ENCODE peak calls at places on chromosomes 16 and 17, in seven cellular contexts. F is transverse colon, W is K562, Y is A549, M is stomach, R is suprapubic skin, N is H1. T is an unnamed sample.

GRCh38 chr16:87839542-87840461 is 29.5 kb downstream of the SLC7A5 start:
- DNase-seq in F (no peak), W (no peak), Y (no peak), M (no peak), R (no peak), N (no peak), T (no peak)

GRCh38 chr17:2724783-2725164 is 13.2 kb upstream of the CLUH start:
- DNase-seq in F (peak), W (peak), Y (peak), M (peak), R (no peak), N (peak), T (no peak)

GRCh38 chr17:28662527-28662829 is 473 bp downstream of the SUPT6H start:
- DNase-seq in F (no peak), W (no peak), Y (no peak), M (no peak), R (no peak), N (no peak), T (no peak)

GRCh38 chr17:31490019-31490383 is 98.5 kb downstream of the RAB11FIP4 start:
- DNase-seq in F (no peak), W (no peak), Y (no peak), M (no peak), R (no peak), N (no peak), T (no peak)

GRCh38 chr16:30184430-30185140 is 1.2 kb downstream of the CORO1A start:
- DNase-seq in F (peak), W (peak), Y (no peak), M (peak), R (peak), N (peak), T (no peak)

GRCh38 chr16:28925386-28926228 is 569 bp upstream of the RABEP2 start:
- DNase-seq in F (peak), W (peak), Y (peak), M (peak), R (peak), N (no peak), T (peak)

GRCh38 chr17:29715680-29716079 is 93.0 kb upstream of the CORO6 start:
- DNase-seq in F (no peak), W (no peak), Y (no peak), M (no peak), R (no peak), N (no peak), T (no peak)

GRCh38 chr17:77128895-77129567 is 11.7 kb upstream of the SEC14L1 start:
- DNase-seq in F (no peak), W (no peak), Y (no peak), M (no peak), R (no peak), N (no peak), T (no peak)

GRCh38 chr17:27241346-27241946 is 52.5 kb upstream of the WSB1 start:
- DNase-seq in F (peak), W (no peak), Y (peak), M (no peak), R (no peak), N (no peak), T (no peak)

GRCh38 chr16:54178491-54178976 is 108.1 kb downstream of the IRX3 start:
- DNase-seq in F (no peak), W (no peak), Y (no peak), M (no peak), R (no peak), N (no peak), T (no peak)

GRCh38 chr16:4938683-4939030 is 1.7 kb upstream of the PPL start:
- DNase-seq in F (no peak), W (no peak), Y (no peak), M (no peak), R (no peak), N (no peak), T (no peak)

GRCh38 chr17:44916781-44917241 is 1.5 kb upstream of the GFAP start:
- DNase-seq in F (peak), W (no peak), Y (no peak), M (no peak), R (no peak), N (no peak), T (no peak)

GRCh38 chr17:3026856-3027751 is 36.3 kb downstream of the OR1D5 start:
- DNase-seq in F (no peak), W (no peak), Y (no peak), M (no peak), R (peak), N (no peak), T (no peak)

GRCh38 chr16:2214721-2214970 is at the start of gene PGP:
- DNase-seq in F (no peak), W (no peak), Y (no peak), M (no peak), R (no peak), N (no peak), T (no peak)

GRCh38 chr17:46949291-46950174 is 26.6 kb downstream of the GOSR2 start:
- DNase-seq in F (no peak), W (no peak), Y (no peak), M (no peak), R (no peak), N (no peak), T (no peak)

GRCh38 chr16:30567160-30567990 is 4.1 kb downstream of the ZNF688 start:
- DNase-seq in F (no peak), W (no peak), Y (peak), M (no peak), R (no peak), N (no peak), T (no peak)

GRCh38 chr16:69204106-69204655 is 17.2 kb downstream of the SNTB2 start:
- DNase-seq in F (no peak), W (no peak), Y (no peak), M (no peak), R (no peak), N (no peak), T (no peak)

GRCh38 chr17:10927712-10928111 is 89.8 kb upstream of the PIRT start:
- DNase-seq in F (no peak), W (no peak), Y (no peak), M (no peak), R (no peak), N (no peak), T (no peak)

GRCh38 chr17:63774141-63774981 is at the start of gene DDX42:
- DNase-seq in F (peak), W (peak), Y (peak), M (peak), R (peak), N (no peak), T (peak)

GRCh38 chr16:30910427-30911029 is 12.8 kb upstream of the FBXL19 start:
- DNase-seq in F (no peak), W (no peak), Y (no peak), M (no peak), R (no peak), N (peak), T (no peak)

GRCh38 chr16:72198021-72198420 is 26.1 kb upstream of the PMFBP1 start:
- DNase-seq in F (no peak), W (no peak), Y (no peak), M (no peak), R (no peak), N (no peak), T (peak)
- TF ChIP-seq EP300 in F (no peak), W (no peak), Y (no peak), M (no peak), R (no peak), N (no peak), T (no peak)

DNA sequence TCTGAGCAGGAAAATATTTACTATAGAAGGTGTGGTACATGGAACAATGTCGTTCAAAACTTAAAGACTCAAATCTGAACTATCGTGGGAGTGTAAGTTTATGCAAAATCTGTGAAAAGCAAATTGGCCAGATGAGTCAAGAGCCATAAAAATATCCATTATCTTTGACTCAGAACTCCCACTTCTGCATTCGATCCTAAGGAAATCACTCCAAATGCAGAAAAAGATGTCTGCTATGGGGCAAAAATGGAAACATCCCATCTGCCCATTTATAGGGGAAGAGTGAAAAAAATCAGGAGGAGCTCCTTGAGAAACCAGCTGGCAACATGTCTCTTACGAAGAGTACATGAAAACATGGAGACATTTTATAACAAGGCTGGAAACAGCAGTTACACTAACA is 43.6 kb upstream of the CCDC182 start:
- DNase-seq in F (no peak), W (no peak), Y (no peak), M (no peak), R (no peak), N (no peak), T (no peak)
- H3K27ac ChIP-seq in F (no peak), W (no peak), Y (no peak), M (no peak), R (no peak), N (no peak), T (no peak)

GRCh38 chr17:18182978-18183333 is 672 bp upstream of the ALKBH5 start:
- DNase-seq in F (peak), W (peak), Y (no peak), M (peak), R (peak), N (peak), T (peak)

GRCh38 chr17:18185391-18185790 is 1.8 kb downstream of the ALKBH5 start:
- DNase-seq in F (no peak), W (no peak), Y (no peak), M (no peak), R (no peak), N (no peak), T (no peak)

GRCh38 chr17:18184143-18185007 is 747 bp downstream of the ALKBH5 start:
- DNase-seq in F (peak), W (peak), Y (peak), M (peak), R (peak), N (peak), T (peak)

GRCh38 chr17:18182190-18182977 is 1.2 kb upstream of the ALKBH5 start:
- DNase-seq in F (peak), W (no peak), Y (no peak), M (peak), R (no peak), N (peak), T (no peak)

GRCh38 chr17:18183334-18184142 is at the start of gene ALKBH5:
- DNase-seq in F (peak), W (peak), Y (peak), M (peak), R (peak), N (peak), T (peak)
- TF ChIP-seq EP300 in F (peak), W (no peak), Y (no peak), M (peak), R (no peak), N (peak), T (peak)

GRCh38 chr16:89442990-89443726 is 47.2 kb downstream of the ANKRD11 start:
- DNase-seq in F (peak), W (no peak), Y (peak), M (peak), R (no peak), N (no peak), T (no peak)

GRCh38 chr16:89442588-89442987 is 47.8 kb downstream of the ANKRD11 start:
- DNase-seq in F (no peak), W (peak), Y (no peak), M (no peak), R (no peak), N (no peak), T (no peak)

GRCh38 chr16:89443727-89444084 is 46.7 kb downstream of the ANKRD11 start:
- DNase-seq in F (peak), W (no peak), Y (no peak), M (peak), R (no peak), N (no peak), T (no peak)

GRCh38 chr16:89445166-89445565 is 45.2 kb downstream of the ANKRD11 start:
- DNase-seq in F (no peak), W (no peak), Y (no peak), M (no peak), R (no peak), N (no peak), T (no peak)

DNA sequence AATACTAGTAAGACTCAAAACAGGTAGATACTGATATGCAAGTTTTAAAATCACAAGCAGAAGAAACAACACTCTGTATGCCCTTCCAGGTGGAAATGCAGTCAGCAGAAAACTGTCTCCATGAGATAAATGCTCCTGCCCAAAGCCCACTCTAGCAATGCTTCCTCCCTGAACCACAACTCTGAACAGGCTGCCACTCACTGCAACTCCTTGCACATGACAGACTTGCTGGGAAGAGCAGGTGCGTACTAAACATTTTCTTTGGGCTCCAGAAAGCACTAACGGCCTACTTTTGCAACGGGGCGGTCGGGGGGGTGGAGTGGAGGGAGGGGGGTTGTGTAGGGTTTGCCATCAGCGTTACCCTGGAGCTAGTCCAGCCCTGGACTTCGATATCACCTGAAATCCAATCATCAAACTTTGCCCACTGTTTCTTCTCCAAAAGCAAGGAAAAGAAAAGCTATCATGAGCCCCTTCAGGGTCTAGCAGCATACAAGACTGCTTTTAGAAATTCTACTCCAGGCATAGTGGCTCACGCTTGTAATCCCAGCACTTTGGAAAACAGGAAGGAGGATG is 46.1 kb downstream of the ANKRD11 start:
- DNase-seq in F (no peak), W (no peak), Y (no peak), M (no peak), R (no peak), N (no peak), T (no peak)
- H3K27ac ChIP-seq in F (peak), W (peak), Y (peak), M (peak), R (peak), N (no peak), T (no peak)

GRCh38 chr17:83199500-83200201 is 120.2 kb downstream of the METRNL start:
- DNase-seq in F (peak), W (no peak), Y (no peak), M (peak), R (peak), N (no peak), T (peak)
- TF ChIP-seq EP300 in F (no peak), W (no peak), Y (no peak), M (no peak), R (no peak), N (no peak), T (peak)

DNA sequence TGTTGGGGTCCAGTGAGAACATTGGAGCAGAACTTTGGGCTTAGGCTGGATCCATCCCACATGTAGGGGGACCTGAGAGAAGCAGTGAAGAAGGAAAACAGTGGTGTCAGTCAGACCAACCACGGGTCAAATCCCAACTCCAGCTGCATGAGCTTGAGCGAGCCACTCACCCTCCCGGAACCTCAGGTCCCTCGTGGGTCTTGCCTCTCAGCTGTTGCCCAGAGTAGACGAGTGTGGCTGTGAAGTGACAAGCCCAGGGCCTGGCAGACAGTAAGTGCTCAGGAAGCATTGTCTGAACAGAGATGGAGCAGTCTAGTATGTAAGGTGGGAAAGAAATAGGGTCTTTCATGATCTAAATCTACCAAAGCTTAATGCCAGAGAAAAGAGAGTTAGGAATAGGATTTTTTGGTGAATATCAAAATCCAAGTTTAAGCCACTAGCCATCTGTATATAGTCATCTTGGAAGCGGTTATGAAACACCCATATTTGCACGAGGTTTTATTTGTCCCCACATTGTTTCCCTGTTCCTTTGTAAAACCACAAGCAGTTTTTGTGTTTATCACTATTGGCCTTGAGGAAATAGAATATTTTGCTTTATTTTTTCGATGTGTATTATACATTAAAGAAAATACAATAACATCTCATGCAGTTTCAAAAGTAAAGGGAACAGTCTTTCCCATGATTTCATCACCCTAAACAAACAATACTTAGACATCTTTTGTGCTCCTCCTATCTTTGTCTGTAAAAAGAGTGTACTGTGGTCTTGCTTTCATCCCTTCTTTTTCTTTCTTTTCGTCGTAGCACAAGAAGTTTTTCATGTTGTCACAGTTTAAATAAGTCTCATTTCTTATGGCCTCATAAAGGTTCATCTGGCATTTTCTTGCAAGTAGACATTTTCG is 112.0 kb downstream of the CLEC16A start:
- DNase-seq in F (no peak), W (no peak), Y (no peak), M (no peak), R (no peak), N (no peak), T (no peak)
- H3K27ac ChIP-seq in F (no peak), W (no peak), Y (peak), M (no peak), R (peak), N (no peak), T (peak)

GRCh38 chr17:35063514-35064223 is at the start of gene RFFL:
- DNase-seq in F (peak), W (peak), Y (peak), M (peak), R (peak), N (peak), T (peak)
- TF ChIP-seq EP300 in F (no peak), W (peak), Y (peak), M (no peak), R (no peak), N (no peak), T (no peak)

GRCh38 chr17:39304188-39304587 is 78.4 kb upstream of the STAC2 start:
- DNase-seq in F (no peak), W (no peak), Y (no peak), M (no peak), R (no peak), N (no peak), T (no peak)

GRCh38 chr17:39306509-39307212 is 80.9 kb upstream of the STAC2 start:
- DNase-seq in F (no peak), W (no peak), Y (no peak), M (no peak), R (no peak), N (no peak), T (no peak)

DNA sequence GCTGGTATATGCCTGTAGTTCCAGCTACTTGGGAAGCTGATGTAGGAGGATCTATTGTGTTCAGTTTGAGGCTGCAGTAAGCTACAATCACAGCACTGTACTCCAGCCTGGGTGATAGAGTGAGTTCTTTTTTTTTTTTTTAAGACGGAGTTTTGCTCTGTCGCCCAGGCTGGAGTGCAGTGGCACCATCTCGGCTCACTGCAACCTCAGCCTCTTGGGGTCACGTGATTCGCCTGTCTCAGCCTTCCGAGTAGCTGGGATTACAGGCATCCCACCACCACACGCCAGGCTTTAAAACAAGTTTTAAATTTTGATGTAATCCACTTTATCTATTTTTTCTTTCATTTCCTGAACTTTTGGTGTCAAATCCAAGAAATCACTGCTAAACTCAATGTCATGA is 80.3 kb upstream of the STAC2 start:
- DNase-seq in F (no peak), W (no peak), Y (no peak), M (no peak), R (no peak), N (peak), T (no peak)
- H3K27ac ChIP-seq in F (no peak), W (no peak), Y (no peak), M (no peak), R (no peak), N (no peak), T (no peak)

GRCh38 chr17:60229189-60229802 is 79.5 kb downstream of the CA4 start:
- DNase-seq in F (no peak), W (no peak), Y (peak), M (no peak), R (no peak), N (no peak), T (no peak)
- TF ChIP-seq EP300 in F (no peak), W (no peak), Y (no peak), M (no peak), R (no peak), N (no peak), T (no peak)

GRCh38 chr17:42623732-42624596 is 14.5 kb downstream of the TUBG1 start:
- DNase-seq in F (peak), W (peak), Y (peak), M (peak), R (no peak), N (no peak), T (no peak)
- H3K27ac ChIP-seq in F (no peak), W (peak), Y (peak), M (peak), R (peak), N (no peak), T (no peak)

T was measured in tibial nerve.